ENCODE peak calls at places on chromosomes 3 and 15, in six cellular contexts. W is HuH-7; H is stimulated activated CD8-positive, alpha-beta memory T cell treated with anti-CD3 and anti-CD28 coated beads, Interleukin-2, amount 100 ng/mL, for 1 hour; K is NCI-H1105 treated with DMSO at 0.1 percent for 48 hours; E is caudate nucleus; Z is stromal cell of bone marrow. L is an unnamed sample.

GRCh38 chr15:67925182-67925581 is 85.3 kb upstream of the RNU6-1 start:
- DNase-seq in W (no peak), K (no peak), E (no peak), Z (no peak), H (no peak), L (no peak)

GRCh38 chr3:195899701-195900425 is 8.5 kb downstream of the TNK2 start:
- DNase-seq in K (no peak), H (no peak), E (no peak), Z (no peak), W (no peak), L (no peak)

GRCh38 chr15:70615435-70616310 is 147.7 kb downstream of the UACA start:
- DNase-seq in H (no peak), W (no peak), E (no peak), Z (no peak), K (no peak), L (no peak)

GRCh38 chr3:107184375-107184774 is 192.9 kb upstream of the CCDC54 start:
- DNase-seq in K (no peak), E (no peak), W (no peak), Z (no peak), H (no peak), L (no peak)

GRCh38 chr3:179811321-179812095 is 158.7 kb downstream of the USP13 start:
- DNase-seq in E (no peak), K (peak), W (peak), Z (peak), H (no peak), L (no peak)

GRCh38 chr3:143121240-143122088 is 1.9 kb downstream of the CHST2 start:
- DNase-seq in Z (no peak), H (peak), E (peak), K (no peak), W (no peak), L (peak)

GRCh38 chr3:16203671-16204629 is 29.5 kb downstream of the GALNT15 start:
- DNase-seq in E (no peak), H (no peak), W (no peak), Z (no peak), K (no peak), L (no peak)

GRCh38 chr3:128706171-128706570 is 19.8 kb upstream of the RAB7A start:
- DNase-seq in H (no peak), Z (no peak), K (no peak), E (no peak), W (no peak), L (no peak)

GRCh38 chr15:94234300-94234699 is 2.9 kb downstream of the MCTP2 start:
- DNase-seq in Z (no peak), K (no peak), E (no peak), W (no peak), H (no peak), L (no peak)

GRCh38 chr3:126209741-126210140 is 29.4 kb upstream of the ALDH1L1 start:
- DNase-seq in W (no peak), E (no peak), Z (no peak), H (no peak), K (no peak), L (no peak)

GRCh38 chr3:196774191-196774820 is 34.6 kb downstream of the PAK2 start:
- DNase-seq in H (no peak), E (no peak), K (no peak), Z (no peak), W (no peak), L (no peak)

GRCh38 chr15:66886241-66886675 is 179.1 kb upstream of the SMAD3 start:
- DNase-seq in W (no peak), H (no peak), K (no peak), Z (no peak), E (no peak), L (no peak)

GRCh38 chr15:59185725-59186124 is 20.9 kb upstream of the LDHAL6B start:
- DNase-seq in H (no peak), E (no peak), Z (no peak), W (no peak), K (no peak), L (no peak)

GRCh38 chr3:45978348-45978747 is 17.3 kb downstream of the FYCO1 start:
- DNase-seq in W (no peak), Z (no peak), K (peak), H (no peak), E (no peak), L (no peak)

GRCh38 chr3:115961390-115961789 is 338.1 kb downstream of the GAP43 start:
- DNase-seq in W (no peak), K (no peak), H (no peak), E (peak), Z (peak), L (no peak)

GRCh38 chr15:70311821-70312220 is 214.1 kb upstream of the TLE3 start:
- DNase-seq in H (no peak), E (no peak), W (no peak), Z (no peak), K (no peak), L (no peak)

GRCh38 chr3:120625199-120625598 is 29.1 kb downstream of the NDUFB4 start:
- DNase-seq in W (no peak), E (no peak), K (no peak), H (no peak), Z (no peak), L (no peak)

GRCh38 chr15:85097706-85098105 is 116.0 kb downstream of the PDE8A start:
- DNase-seq in K (no peak), Z (no peak), E (no peak), H (no peak), W (no peak), L (no peak)

GRCh38 chr15:63403254-63403945 is 21.8 kb upstream of the CA12 start:
- DNase-seq in W (no peak), K (no peak), Z (no peak), E (no peak), H (no peak), L (no peak)

GRCh38 chr3:13308406-13308805 is 111.7 kb downstream of the NUP210 start:
- DNase-seq in K (no peak), E (peak), Z (peak), W (peak), H (no peak), L (no peak)

GRCh38 chr3:46845397-46845859 is 17.8 kb downstream of the MYL3 start:
- DNase-seq in K (no peak), W (peak), E (no peak), Z (peak), H (no peak), L (no peak)

GRCh38 chr3:99648091-99648490 is 9.7 kb downstream of the COL8A1 start:
- DNase-seq in K (no peak), E (no peak), Z (no peak), H (no peak), W (no peak), L (no peak)

GRCh38 chr15:43329222-43329959 is 982 bp downstream of the LCMT2 start:
- DNase-seq in K (no peak), W (no peak), H (no peak), E (peak), Z (peak), L (no peak)

GRCh38 chr3:117998071-117998470 is 1036.6 kb downstream of the IGSF11 start:
- DNase-seq in H (no peak), E (no peak), K (no peak), Z (peak), W (no peak), L (no peak)

GRCh38 chr15:33559207-33559890 is 248.6 kb downstream of the RYR3 start:
- DNase-seq in K (no peak), H (no peak), E (no peak), Z (no peak), W (no peak), L (no peak)

GRCh38 chr15:74179983-74180688 is 6.6 kb downstream of the ISLR start:
- DNase-seq in W (no peak), E (no peak), Z (no peak), H (no peak), K (no peak), L (no peak)

GRCh38 chr15:40762919-40763800 is 708 bp upstream of the GCHFR start:
- DNase-seq in E (no peak), H (no peak), K (no peak), Z (no peak), W (peak), L (no peak)